ENCODE peak calls at places on chromosome 9, in eight cellular contexts. X, B, W, Y, E, V, P and J are unnamed samples.

GRCh38 chr9:107750741-107751521 is 261.4 kb upstream of the KLF4 start:
- DNase-seq in Y (no peak), V (peak), W (peak), B (no peak), X (peak), P (no peak), E (no peak), J (no peak)

GRCh38 chr9:94941211-94941875 is 214.8 kb downstream of the AOPEP start:
- DNase-seq in E (no peak), W (no peak), B (no peak), P (no peak), X (peak), Y (no peak), V (no peak), J (no peak)

GRCh38 chr9:71592400-71592799 is 175.9 kb downstream of the CEMIP2 start:
- DNase-seq in E (no peak), Y (no peak), V (no peak), B (no peak), P (no peak), W (peak), X (no peak), J (no peak)

GRCh38 chr9:93061791-93062299 is 3.3 kb downstream of the SUSD3 start:
- DNase-seq in X (no peak), W (no peak), B (no peak), E (peak), Y (no peak), V (no peak), P (no peak), J (no peak)

GRCh38 chr9:79610019-79610760 is 38.4 kb downstream of the TLE4 start:
- DNase-seq in P (no peak), Y (no peak), E (no peak), X (no peak), V (peak), W (no peak), B (no peak), J (no peak)

GRCh38 chr9:83154087-83154736 is 91.3 kb upstream of the RASEF start:
- DNase-seq in X (no peak), B (no peak), Y (no peak), E (no peak), V (no peak), W (peak), P (no peak), J (no peak)

GRCh38 chr9:93041108-93041802 is 17.2 kb upstream of the SUSD3 start:
- DNase-seq in B (no peak), V (no peak), W (peak), E (no peak), X (no peak), Y (no peak), P (no peak), J (no peak)

GRCh38 chr9:103193992-103194391 is 198.9 kb downstream of the CYLC2 start:
- DNase-seq in B (no peak), Y (no peak), E (no peak), W (no peak), P (no peak), X (no peak), V (no peak), J (no peak)

GRCh38 chr9:7186175-7186574 is 428.4 kb downstream of the KDM4C start:
- DNase-seq in X (no peak), W (no peak), B (no peak), Y (no peak), P (no peak), E (peak), V (no peak), J (no peak)

GRCh38 chr9:71769175-71770165 is 1.2 kb upstream of the CEMIP2 start:
- DNase-seq in X (peak), P (peak), V (peak), W (no peak), E (peak), B (no peak), Y (peak), J (peak)

GRCh38 chr9:79581794-79582193 is 10.0 kb downstream of the TLE4 start:
- DNase-seq in B (no peak), Y (no peak), W (no peak), X (no peak), E (peak), V (peak), P (no peak), J (peak)

GRCh38 chr9:29245351-29245750 is 1672.1 kb upstream of the C9orf72 start:
- DNase-seq in E (no peak), W (no peak), V (no peak), B (no peak), Y (no peak), P (no peak), X (no peak), J (no peak)

GRCh38 chr9:131500377-131500776 is 2.3 kb upstream of the POMT1 start:
- DNase-seq in X (no peak), Y (peak), P (peak), W (peak), V (no peak), E (no peak), B (no peak), J (peak)

GRCh38 chr9:123871781-123872180 is 58.1 kb downstream of the DENND1A start:
- DNase-seq in W (no peak), X (no peak), V (no peak), P (no peak), E (no peak), Y (no peak), B (no peak), J (no peak)

GRCh38 chr9:5908918-5909317 is 18.2 kb downstream of the MLANA start:
- DNase-seq in X (no peak), V (no peak), E (no peak), W (no peak), B (no peak), Y (no peak), P (no peak), J (no peak)

GRCh38 chr9:111601237-111602018 is 2.0 kb upstream of the PTGR1 start:
- DNase-seq in B (no peak), X (peak), E (no peak), V (no peak), W (peak), Y (no peak), P (no peak), J (no peak)

GRCh38 chr9:104091708-104092107 is 2.4 kb upstream of the SMC2 start:
- DNase-seq in E (no peak), P (no peak), B (peak), X (no peak), W (no peak), Y (no peak), V (no peak), J (no peak)

GRCh38 chr9:115946530-115946929 is 207.1 kb upstream of the PAPPA start:
- DNase-seq in W (no peak), B (no peak), V (no peak), P (no peak), E (no peak), Y (no peak), X (no peak), J (no peak)

GRCh38 chr9:91680998-91681397 is 257.4 kb upstream of the NFIL3 start:
- DNase-seq in V (no peak), E (no peak), X (no peak), B (no peak), P (no peak), W (no peak), Y (no peak), J (no peak)

GRCh38 chr9:92538541-92538940 is 2.8 kb upstream of the ECM2 start:
- DNase-seq in W (no peak), Y (no peak), X (no peak), P (no peak), B (no peak), V (no peak), E (no peak), J (no peak)

GRCh38 chr9:100739208-100739607 is 161.3 kb downstream of the CAVIN4 start:
- DNase-seq in B (no peak), X (peak), W (no peak), E (peak), P (no peak), Y (no peak), V (no peak), J (no peak)

GRCh38 chr9:660227-660626 is 181.3 kb upstream of the DMRT1 start:
- DNase-seq in B (no peak), Y (no peak), E (no peak), X (no peak), W (no peak), P (no peak), V (no peak), J (no peak)

GRCh38 chr9:114289571-114290481 is 33.1 kb upstream of the ORM1 start:
- DNase-seq in V (no peak), Y (no peak), P (no peak), E (peak), B (no peak), W (no peak), X (no peak), J (no peak)

GRCh38 chr9:131019387-131020239 is 10.6 kb downstream of the LAMC3 start:
- DNase-seq in W (no peak), V (peak), B (no peak), P (no peak), E (no peak), X (no peak), Y (no peak), J (no peak)

GRCh38 chr9:126438757-126439401 is 112.2 kb downstream of the MVB12B start:
- DNase-seq in E (no peak), V (no peak), B (no peak), P (no peak), X (no peak), Y (no peak), W (no peak), J (no peak)

GRCh38 chr9:76451234-76451633 is 7.7 kb upstream of the GCNT1 start:
- DNase-seq in B (no peak), W (no peak), E (no peak), P (no peak), Y (no peak), V (peak), X (no peak), J (no peak)

GRCh38 chr9:93263334-93264229 is 79.6 kb downstream of the WNK2 start:
- DNase-seq in E (peak), P (no peak), Y (no peak), W (no peak), B (no peak), V (no peak), X (no peak), J (no peak)

GRCh38 chr9:115395511-115396021 is 277.6 kb upstream of the TNC start:
- DNase-seq in X (no peak), V (no peak), W (no peak), Y (no peak), E (no peak), B (no peak), P (no peak), J (no peak)

GRCh38 chr9:119861801-119862200 is 492.6 kb upstream of the BRINP1 start:
- DNase-seq in Y (no peak), B (no peak), X (no peak), W (no peak), E (no peak), V (no peak), P (no peak), J (no peak)

GRCh38 chr9:16728128-16728505 is 142.4 kb downstream of the BNC2 start:
- DNase-seq in B (no peak), P (no peak), V (no peak), E (peak), Y (no peak), X (no peak), W (no peak), J (no peak)

GRCh38 chr9:110152704-110153374 is 55.1 kb downstream of the C9orf152 start:
- DNase-seq in E (peak), Y (no peak), V (no peak), B (peak), X (peak), P (no peak), W (peak), J (no peak)